ENCODE peak calls at places on chromosomes 2 and 18, in nine cellular contexts. V is mammary epithelial cell; G is Peyer's patch; E is neuronal stem cell; S is colonic mucosa; Y is effector memory CD4-positive, alpha-beta T cell; U is psoas muscle; T is neural progenitor cell; A is PC-9. Z is an unnamed sample. For H3K4me1 and H3K27me3, the result is how much of the 10 kb centered on the place peaks cover.

GRCh38 chr2:218063541-218064295 is 5.3 kb upstream of the RUFY4 start:
- DNase-seq in V (no peak), A (no peak), S (no peak), U (no peak), T (no peak), E (no peak), Y (no peak), G (no peak), Z (no peak)

GRCh38 chr18:36889316-36889715 is 60.4 kb downstream of the KIAA1328 start:
- DNase-seq in U (no peak), Y (no peak), G (no peak), A (no peak), S (no peak), E (no peak), V (no peak), T (no peak), Z (no peak)

GRCh38 chr18:48680871-48681270 is 142.0 kb downstream of the CTIF start:
- DNase-seq in V (no peak), E (peak), S (no peak), G (peak), A (no peak), Y (no peak), T (peak), U (peak), Z (no peak)

GRCh38 chr2:187001248-187001647 is 152.3 kb upstream of the ZSWIM2 start:
- DNase-seq in E (no peak), A (no peak), G (no peak), V (no peak), Y (no peak), S (no peak), T (no peak), U (no peak), Z (no peak)

GRCh38 chr18:3624818-3625716 is 175.1 kb downstream of the TGIF1 start:
- DNase-seq in Y (peak), G (no peak), V (peak), E (no peak), T (no peak), U (peak), A (peak), S (peak), Z (peak)

GRCh38 chr2:209445485-209445884 is 21.6 kb downstream of the MAP2 start:
- DNase-seq in G (no peak), U (no peak), T (no peak), Y (no peak), E (no peak), A (no peak), V (no peak), S (no peak), Z (no peak)

GRCh38 chr2:169663247-169663646 is 31.0 kb downstream of the CFAP210 start:
- DNase-seq in U (no peak), E (no peak), A (no peak), Y (no peak), V (no peak), S (no peak), T (no peak), G (no peak), Z (no peak)

GRCh38 chr18:70490008-70490933 is 201.4 kb downstream of the SOCS6 start:
- DNase-seq in U (no peak), G (no peak), A (no peak), T (peak), E (peak), S (peak), V (peak), Y (no peak), Z (peak)

GRCh38 chr2:10774394-10774793 is 38.2 kb downstream of the PDIA6 start:
- DNase-seq in E (no peak), U (no peak), T (no peak), A (no peak), Y (no peak), G (no peak), S (no peak), V (no peak), Z (peak)

GRCh38 chr2:74226648-74227213 is 28.3 kb downstream of the MTHFD2 start:
- DNase-seq in E (no peak), G (no peak), A (no peak), Y (no peak), V (peak), U (peak), S (no peak), T (no peak), Z (no peak)

GRCh38 chr2:18559531-18559930 is 922 bp downstream of the RDH14 start:
- DNase-seq in E (peak), G (peak), T (peak), S (peak), U (no peak), Y (no peak), A (no peak), V (no peak), Z (no peak)

GRCh38 chr2:128472789-128473174 is 154.1 kb upstream of the HS6ST1 start:
- DNase-seq in U (no peak), T (peak), S (no peak), V (no peak), A (no peak), G (no peak), Y (no peak), E (no peak), Z (no peak)

GRCh38 chr2:165825041-165825440 is 31.0 kb upstream of the GALNT3 start:
- DNase-seq in G (no peak), E (no peak), U (no peak), Y (no peak), A (no peak), T (no peak), V (peak), S (no peak), Z (peak)

GRCh38 chr2:233408366-233409285 is 54.3 kb downstream of the DGKD start:
- DNase-seq in S (peak), G (no peak), A (no peak), U (no peak), E (no peak), Y (no peak), V (no peak), T (no peak), Z (peak)

GRCh38 chr2:206354129-206354528 is 79.7 kb downstream of the ZDBF2 start:
- DNase-seq in A (no peak), G (no peak), T (no peak), Y (no peak), U (no peak), V (no peak), S (no peak), E (no peak), Z (no peak)

GRCh38 chr2:165648826-165649225 is 145.2 kb downstream of the GALNT3 start:
- DNase-seq in G (no peak), A (no peak), T (no peak), S (no peak), V (no peak), U (no peak), Y (no peak), E (no peak), Z (no peak)

GRCh38 chr2:62858231-62858832 is 152.8 kb downstream of the EHBP1 start:
- DNase-seq in A (no peak), E (no peak), S (no peak), T (no peak), U (no peak), V (no peak), G (no peak), Y (no peak), Z (no peak)

GRCh38 chr18:28175930-28176673 is 828 bp downstream of the CDH2 start:
- DNase-seq in S (no peak), A (no peak), G (no peak), Y (no peak), V (peak), E (peak), U (no peak), T (peak), Z (peak)

GRCh38 chr18:75159238-75159518 is 49.8 kb downstream of the PTGR3 start:
- DNase-seq in V (no peak), S (no peak), E (no peak), T (peak), G (no peak), A (no peak), U (no peak), Y (no peak), Z (no peak)

GRCh38 chr2:213187386-213187785 is 36.0 kb upstream of the IKZF2 start:
- DNase-seq in A (no peak), V (no peak), U (no peak), Y (no peak), E (no peak), G (no peak), T (no peak), S (no peak), Z (no peak)

GRCh38 chr2:64062840-64063239 is 43.6 kb upstream of the VPS54 start:
- DNase-seq in A (peak), V (peak), G (no peak), S (peak), E (no peak), T (no peak), Y (no peak), U (no peak), Z (peak)

GRCh38 chr2:71950256-71951066 is 197.2 kb downstream of the CYP26B1 start:
- DNase-seq in A (peak), G (no peak), Y (no peak), S (no peak), V (peak), T (no peak), U (peak), E (no peak), Z (no peak)

GRCh38 chr18:2853926-2854664 is 7.3 kb downstream of the EMILIN2 start:
- DNase-seq in V (no peak), T (peak), E (no peak), S (no peak), G (no peak), Y (no peak), A (no peak), U (no peak), Z (peak)

GRCh38 chr2:66364495-66364992 is 70.4 kb upstream of the MEIS1 start:
- DNase-seq in S (no peak), E (no peak), Y (no peak), T (no peak), V (peak), G (no peak), U (no peak), A (peak), Z (peak)

GRCh38 chr2:22944141-22944540 is 440.8 kb upstream of the KLHL29 start:
- DNase-seq in E (no peak), T (no peak), A (no peak), V (no peak), G (no peak), Y (no peak), S (no peak), U (no peak), Z (no peak)

GRCh38 chr2:184769038-184769437 is 170.7 kb downstream of the ZNF804A start:
- DNase-seq in U (no peak), E (no peak), V (no peak), G (no peak), A (no peak), S (no peak), T (no peak), Y (no peak), Z (no peak)

GRCh38 chr2:30235008-30235655 is 3.8 kb downstream of the LBH start:
- DNase-seq in V (peak), E (no peak), T (no peak), S (no peak), U (no peak), G (no peak), Y (peak), A (no peak), Z (no peak)

DNA sequence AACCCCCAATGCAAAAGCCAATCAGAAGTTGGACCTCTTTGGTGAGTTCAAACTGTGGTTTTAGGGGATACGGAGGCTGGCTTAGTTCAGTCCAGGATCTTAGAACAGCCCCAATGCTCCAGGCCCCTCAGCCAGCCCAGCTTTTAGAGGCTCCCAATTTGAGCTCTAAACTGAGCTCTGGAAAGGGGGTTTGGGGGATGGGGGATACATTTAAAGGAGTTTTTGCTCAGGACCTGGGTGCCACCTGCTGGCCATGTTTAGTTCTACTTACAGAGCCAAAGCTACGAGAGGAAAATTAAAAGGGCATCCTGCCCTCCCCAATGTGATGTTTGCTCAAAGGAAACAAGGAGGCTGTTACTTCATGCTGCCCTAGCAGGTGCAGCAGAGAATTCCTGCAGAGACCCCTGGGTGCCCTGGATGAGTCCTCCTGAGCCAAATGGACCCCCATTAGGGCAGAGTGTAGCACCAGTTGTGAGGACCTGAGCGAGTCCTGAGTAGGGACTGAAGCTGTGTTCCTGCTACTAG is 15.9 kb upstream of the TMEM214 start:
- DNase-seq in U (peak), A (peak), V (peak), Y (no peak), G (no peak), E (peak), T (peak), S (peak), Z (peak)
- H3K4me1 ChIP-seq in U (half or more), A (half or more), V (under half), Y (under half), G (under half), E (under half), T (under half), S (under half), Z (under half)

GRCh38 chr2:200443376-200443775 is 66.5 kb downstream of the KCTD18 start:
- DNase-seq in A (no peak), U (no peak), Y (no peak), V (no peak), G (no peak), S (no peak), T (no peak), E (no peak), Z (no peak)

GRCh38 chr2:200442471-200442870 is 67.4 kb downstream of the KCTD18 start:
- DNase-seq in G (no peak), Y (no peak), A (no peak), T (no peak), U (no peak), S (no peak), V (no peak), E (no peak), Z (no peak)

GRCh38 chr2:200445284-200445683 is 64.6 kb downstream of the KCTD18 start:
- DNase-seq in Y (no peak), U (no peak), S (no peak), A (no peak), G (no peak), T (no peak), E (no peak), V (no peak), Z (no peak)

GRCh38 chr2:200446612-200447011 is 63.3 kb downstream of the KCTD18 start:
- DNase-seq in S (no peak), T (no peak), U (no peak), V (no peak), A (no peak), G (no peak), Y (no peak), E (no peak), Z (no peak)

DNA sequence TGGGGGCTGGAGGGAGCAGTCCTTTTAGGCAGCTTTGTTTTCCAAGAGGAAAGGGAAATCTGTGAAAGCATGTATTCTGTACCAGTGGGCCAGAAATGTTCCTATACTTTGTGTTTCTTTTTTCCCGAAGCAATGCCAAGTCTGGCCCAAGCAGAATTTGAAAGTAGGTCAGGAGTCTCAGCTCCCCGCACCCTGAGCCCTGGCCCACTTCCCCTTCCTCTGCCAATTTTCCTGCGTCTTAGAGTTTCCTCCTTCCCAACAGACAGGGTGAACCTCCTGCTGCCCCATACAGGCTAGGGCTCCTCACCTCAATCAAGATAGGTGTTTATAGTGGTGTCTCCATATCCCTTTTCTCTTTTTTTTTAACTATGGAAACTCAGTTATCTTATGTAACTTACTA is 65.3 kb downstream of the KCTD18 start:
- DNase-seq in V (no peak), Y (no peak), U (no peak), G (no peak), E (no peak), S (no peak), A (no peak), T (no peak), Z (no peak)
- H3K27me3 ChIP-seq in V (under half), Y (under half), U (under half), G (under half), E (under half), S (under half), A (under half), T (under half), Z (under half)

DNA sequence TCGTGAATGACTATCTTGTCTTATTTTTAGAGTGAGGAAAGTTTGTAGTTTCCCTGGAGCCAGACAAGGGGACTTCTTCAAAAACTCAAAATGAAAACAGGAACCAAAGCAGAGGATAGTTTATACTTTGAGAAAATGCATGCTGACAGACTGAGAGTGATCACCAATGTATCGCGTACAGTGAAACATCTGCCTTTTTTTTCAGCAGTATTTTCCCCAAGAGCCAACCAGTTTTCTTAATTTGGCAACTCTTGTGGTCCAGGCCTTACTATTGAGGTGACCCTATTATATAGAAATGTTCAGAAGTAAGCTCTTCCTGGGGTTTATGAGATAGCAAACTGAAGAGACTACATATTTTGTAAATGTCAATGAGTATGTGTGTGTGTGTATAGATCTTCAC is 153.7 kb upstream of the VRK2 start:
- DNase-seq in Y (no peak), V (no peak), A (no peak), S (no peak), G (no peak), T (no peak), E (no peak), U (no peak), Z (no peak)
- H3K4me1 ChIP-seq in Y (under half), V (under half), A (under half), S (under half), G (under half), T (under half), E (under half), U (under half), Z (under half)

GRCh38 chr2:222160125-222160524 is 138.7 kb downstream of the PAX3 start:
- DNase-seq in G (no peak), E (no peak), S (no peak), V (no peak), U (no peak), T (no peak), A (no peak), Y (no peak), Z (no peak)
- H3K27me3 ChIP-seq in G (under half), E (under half), S (under half), V (under half), U (under half), T (under half), A (under half), Y (under half), Z (under half)

GRCh38 chr2:76642122-76642521 is 880.1 kb downstream of the LRRTM4 start:
- DNase-seq in T (no peak), U (no peak), Y (no peak), S (no peak), G (no peak), V (no peak), E (peak), A (no peak), Z (no peak)

GRCh38 chr2:76641506-76641905 is 880.7 kb downstream of the LRRTM4 start:
- DNase-seq in V (no peak), Y (no peak), U (no peak), A (no peak), G (no peak), T (no peak), S (no peak), E (no peak), Z (no peak)

GRCh38 chr2:76640905-76641304 is 881.3 kb downstream of the LRRTM4 start:
- DNase-seq in A (no peak), G (no peak), V (peak), S (no peak), Y (no peak), T (no peak), E (no peak), U (no peak), Z (no peak)
- H3K4me1 ChIP-seq in A (under half), G (under half), V (under half), S (under half), Y (under half), T (under half), E (under half), U (under half), Z (under half)

GRCh38 chr2:42113427-42113826 is 55.7 kb upstream of the EML4 start:
- DNase-seq in U (no peak), Y (no peak), G (no peak), S (no peak), V (no peak), A (no peak), E (no peak), T (no peak), Z (no peak)

GRCh38 chr2:42110287-42110973 is 58.7 kb upstream of the EML4 start:
- DNase-seq in Y (no peak), S (no peak), U (no peak), V (no peak), G (no peak), T (no peak), E (no peak), A (no peak), Z (no peak)

GRCh38 chr2:42110974-42111322 is 58.2 kb upstream of the EML4 start:
- DNase-seq in G (no peak), Y (no peak), E (no peak), T (no peak), A (no peak), U (no peak), V (no peak), S (no peak), Z (no peak)

GRCh38 chr2:42115588-42115987 is 53.6 kb upstream of the EML4 start:
- DNase-seq in S (no peak), A (no peak), Y (no peak), U (no peak), V (no peak), G (no peak), E (no peak), T (no peak), Z (no peak)

GRCh38 chr2:42112418-42112817 is 56.7 kb upstream of the EML4 start:
- DNase-seq in T (no peak), Y (no peak), A (peak), V (no peak), S (no peak), G (no peak), U (no peak), E (no peak), Z (no peak)
- H3K27me3 ChIP-seq in T (under half), Y (under half), A (under half), V (under half), S (under half), G (under half), U (under half), E (under half), Z (under half)

DNA sequence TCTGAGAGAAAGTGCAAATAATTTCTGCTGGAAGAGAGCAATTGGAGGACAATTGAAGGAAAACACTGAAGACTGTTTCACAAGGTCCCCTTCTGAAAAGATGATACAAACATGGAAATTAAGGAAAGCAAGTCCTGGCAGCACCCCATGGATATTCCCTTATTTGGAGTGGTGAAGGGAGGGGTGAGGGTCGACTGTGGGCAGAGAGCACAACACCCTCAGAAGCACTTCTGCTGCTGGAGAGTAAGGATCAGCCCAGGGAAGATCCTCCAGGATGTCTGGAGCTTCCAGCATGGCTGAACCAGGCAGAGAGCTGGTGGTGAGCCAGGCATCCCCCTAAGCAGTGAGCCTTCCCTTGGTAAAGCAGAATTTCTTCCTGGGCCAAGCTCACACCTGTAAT is 54.7 kb downstream of the LINC00305 start:
- DNase-seq in V (no peak), A (no peak), E (no peak), S (no peak), T (no peak), Y (no peak), G (no peak), U (no peak), Z (no peak)
- H3K4me1 ChIP-seq in V (under half), A (under half), E (under half), S (under half), T (under half), Y (under half), G (under half), U (under half), Z (under half)

GRCh38 chr2:240797914-240798313 is 22.1 kb downstream of the KIF1A start:
- DNase-seq in E (no peak), U (no peak), T (no peak), G (no peak), S (no peak), Y (no peak), V (no peak), A (no peak), Z (no peak)
- H3K27me3 ChIP-seq in E (under half), U (under half), T (under half), G (under half), S (under half), Y (under half), V (under half), A (half or more), Z (under half)

Z was measured in SJCRH30.